ENCODE peak calls at places on chromosomes 5 and 9, in eight cellular contexts. U is neuronal stem cell, R is GM10248, K is tibial artery, G is occipital lobe, W is EH, P is AG04450, H is left ventricle myocardium inferior. X is an unnamed sample.

GRCh38 chr9:38431101-38431500 is 6.8 kb upstream of the IGFBPL1 start:
- DNase-seq in U (no peak), R (no peak), K (no peak), G (no peak), W (no peak), P (no peak), H (no peak), X (no peak)

GRCh38 chr5:32639943-32640342 is 54.6 kb downstream of the SUB1 start:
- DNase-seq in U (no peak), R (no peak), K (no peak), G (no peak), W (peak), P (no peak), H (no peak), X (no peak)

GRCh38 chr9:126851286-126851880 is 9.1 kb upstream of the ZBTB34 start:
- DNase-seq in U (no peak), R (no peak), K (no peak), G (no peak), W (no peak), P (no peak), H (no peak), X (no peak)

GRCh38 chr5:151024440-151024839 is 4.0 kb downstream of the GPX3 start:
- DNase-seq in U (no peak), R (no peak), K (no peak), G (no peak), W (no peak), P (no peak), H (no peak), X (no peak)

GRCh38 chr5:149162401-149163084 is 21.2 kb downstream of the ABLIM3 start:
- DNase-seq in U (no peak), R (peak), K (no peak), G (no peak), W (no peak), P (no peak), H (no peak), X (no peak)

GRCh38 chr5:170642776-170643436 is 139.1 kb downstream of the KCNIP1 start:
- DNase-seq in U (no peak), R (no peak), K (no peak), G (no peak), W (no peak), P (no peak), H (no peak), X (no peak)

GRCh38 chr9:95171001-95171400 is 146.5 kb downstream of the FANCC start:
- DNase-seq in U (no peak), R (peak), K (no peak), G (no peak), W (peak), P (no peak), H (no peak), X (peak)

GRCh38 chr5:54946306-54946705 is 39.1 kb downstream of the ESM1 start:
- DNase-seq in U (no peak), R (no peak), K (no peak), G (no peak), W (no peak), P (no peak), H (no peak), X (no peak)

GRCh38 chr5:80216096-80216495 is 39.8 kb downstream of the SERINC5 start:
- DNase-seq in U (no peak), R (no peak), K (no peak), G (no peak), W (no peak), P (no peak), H (no peak), X (no peak)

GRCh38 chr9:124621371-124622328 is 114.5 kb upstream of the NR5A1 start:
- DNase-seq in U (no peak), R (no peak), K (no peak), G (no peak), W (peak), P (no peak), H (no peak), X (peak)

GRCh38 chr9:26833792-26834191 is 58.8 kb downstream of the CAAP1 start:
- DNase-seq in U (no peak), R (no peak), K (no peak), G (no peak), W (peak), P (no peak), H (no peak), X (no peak)

GRCh38 chr5:57054135-57054534 is 102.2 kb upstream of the MIER3 start:
- DNase-seq in U (no peak), R (no peak), K (no peak), G (no peak), W (no peak), P (no peak), H (no peak), X (no peak)

GRCh38 chr5:60350794-60351193 is 349.2 kb downstream of the DEPDC1B start:
- DNase-seq in U (no peak), R (no peak), K (no peak), G (no peak), W (no peak), P (no peak), H (no peak), X (no peak)

GRCh38 chr5:140677947-140678346 is 4.6 kb upstream of the DND1 start:
- DNase-seq in U (no peak), R (peak), K (no peak), G (no peak), W (no peak), P (no peak), H (no peak), X (no peak)

GRCh38 chr5:172114875-172115422 is 73.1 kb downstream of the STK10 start:
- DNase-seq in U (no peak), R (peak), K (peak), G (no peak), W (no peak), P (no peak), H (peak), X (no peak)

GRCh38 chr5:171269717-171270116 is 39.3 kb upstream of the TLX3 start:
- DNase-seq in U (no peak), R (no peak), K (no peak), G (no peak), W (peak), P (peak), H (no peak), X (no peak)

GRCh38 chr5:167587768-167588167 is 703.7 kb upstream of the WWC1 start:
- DNase-seq in U (peak), R (no peak), K (no peak), G (no peak), W (peak), P (no peak), H (no peak), X (peak)

GRCh38 chr5:116209166-116209565 is 124.3 kb downstream of the COMMD10 start:
- DNase-seq in U (no peak), R (no peak), K (no peak), G (no peak), W (no peak), P (no peak), H (no peak), X (no peak)

GRCh38 chr5:318341-318897 is 3.1 kb upstream of the AHRR start:
- DNase-seq in U (no peak), R (peak), K (no peak), G (no peak), W (peak), P (no peak), H (no peak), X (peak)

GRCh38 chr5:148702019-148702596 is 47.8 kb upstream of the HTR4 start:
- DNase-seq in U (no peak), R (no peak), K (no peak), G (no peak), W (no peak), P (no peak), H (no peak), X (no peak)

GRCh38 chr5:143968071-143968878 is 156.3 kb downstream of the HMHB1 start:
- DNase-seq in U (peak), R (peak), K (no peak), G (no peak), W (peak), P (peak), H (no peak), X (peak)

GRCh38 chr9:33682551-33682950 is 112.8 kb upstream of the PRSS3 start:
- DNase-seq in U (no peak), R (no peak), K (no peak), G (no peak), W (no peak), P (no peak), H (no peak), X (no peak)

X was measured in retina.